ENCODE peak calls at places on chromosomes 6 and 20, in four cellular contexts. O, G, K and J are unnamed samples.

GRCh38 chr20:58579069-58579818 is 64.0 kb upstream of the APCDD1L start:
- DNase-seq in O (no peak), G (no peak), K (no peak), J (no peak)

GRCh38 chr20:35791097-35791496 is 19.3 kb downstream of the PHF20 start:
- DNase-seq in O (no peak), G (no peak), K (no peak), J (no peak)

GRCh38 chr6:107657755-107658461 is 166.2 kb downstream of the SCML4 start:
- DNase-seq in O (peak; percentile 67), G (peak; percentile 70), K (peak; percentile 79), J (no peak)

GRCh38 chr20:33862709-33863403 is 51.7 kb downstream of the CHMP4B start:
- DNase-seq in O (peak; percentile 67), G (peak; percentile 58), K (peak; percentile 37), J (no peak)

GRCh38 chr6:11909696-11910132 is 102.4 kb upstream of the HIVEP1 start:
- DNase-seq in O (no peak), G (no peak), K (no peak), J (no peak)

GRCh38 chr6:158999154-158999668 is 791 bp downstream of the RSPH3 start:
- DNase-seq in O (no peak), G (no peak), K (no peak), J (no peak)

GRCh38 chr6:137846772-137847313 is 20.2 kb upstream of the TNFAIP3 start:
- DNase-seq in O (peak; percentile 59), G (no peak), K (no peak), J (no peak)

GRCh38 chr6:15481892-15482291 is 180.9 kb downstream of the DTNBP1 start:
- DNase-seq in O (no peak), G (peak; percentile 29), K (peak; percentile 39), J (no peak)

GRCh38 chr6:10315034-10315433 is 99.8 kb downstream of the TFAP2A start:
- DNase-seq in O (no peak), G (no peak), K (no peak), J (no peak)

GRCh38 chr6:125784365-125784764 is 6.4 kb upstream of the NCOA7 start:
- DNase-seq in O (no peak), G (no peak), K (no peak), J (no peak)

GRCh38 chr20:56609321-56609720 is 19.8 kb upstream of the TFAP2C start:
- DNase-seq in O (no peak), G (no peak), K (no peak), J (no peak)

GRCh38 chr6:23454090-23454998 is 671.7 kb upstream of the NRSN1 start:
- DNase-seq in O (no peak), G (no peak), K (no peak), J (no peak)

GRCh38 chr20:40441771-40442170 is 247.3 kb downstream of the MAFB start:
- DNase-seq in O (no peak), G (no peak), K (no peak), J (no peak)

GRCh38 chr6:32244946-32245398 is 21.1 kb upstream of the NOTCH4 start:
- DNase-seq in O (peak; percentile 91), G (peak; percentile 79), K (peak; percentile 61), J (no peak)

GRCh38 chr20:24954151-24954550 is 5.1 kb downstream of the CST7 start:
- DNase-seq in O (no peak), G (no peak), K (no peak), J (no peak)

GRCh38 chr20:52340036-52340634 is 148.6 kb upstream of the ZFP64 start:
- DNase-seq in O (no peak), G (no peak), K (no peak), J (no peak)

GRCh38 chr20:58138395-58138794 is 90.1 kb downstream of the ANKRD60 start:
- DNase-seq in O (no peak), G (no peak), K (no peak), J (peak; percentile 58)

GRCh38 chr20:41654884-41655283 is 36.7 kb upstream of the CHD6 start:
- DNase-seq in O (no peak), G (no peak), K (no peak), J (no peak)

GRCh38 chr20:36808317-36809257 is 35.0 kb upstream of the DSN1 start:
- DNase-seq in O (peak; percentile 77), G (peak; percentile 88), K (no peak), J (no peak)

GRCh38 chr6:144613859-144614258 is 328.7 kb downstream of the UTRN start:
- DNase-seq in O (no peak), G (no peak), K (no peak), J (no peak)

GRCh38 chr20:63265891-63266515 is 6.6 kb upstream of the ARFGAP1 start:
- DNase-seq in O (no peak), G (no peak), K (no peak), J (no peak)

GRCh38 chr6:68575765-68576439 is 59.2 kb upstream of the ADGRB3 start:
- DNase-seq in O (no peak), G (no peak), K (peak; percentile 56), J (no peak)

GRCh38 chr6:143822584-143823024 is 20.5 kb upstream of the LTV1 start:
- DNase-seq in O (no peak), G (no peak), K (no peak), J (no peak)

GRCh38 chr6:127971945-127972391 is 71.1 kb upstream of the THEMIS start:
- DNase-seq in O (no peak), G (peak; percentile 43), K (no peak), J (no peak)

GRCh38 chr6:19327246-19327645 is 509.9 kb upstream of the ID4 start:
- DNase-seq in O (no peak), G (no peak), K (no peak), J (no peak)

GRCh38 chr6:25945175-25945574 is 14.7 kb upstream of the SLC17A2 start:
- DNase-seq in O (no peak), G (no peak), K (no peak), J (no peak)

GRCh38 chr20:19433371-19434316 is 221.2 kb downstream of the SLC24A3 start:
- DNase-seq in O (no peak), G (no peak), K (no peak), J (no peak)

GRCh38 chr6:106527979-106528378 is 101.3 kb downstream of the RTN4IP1 start:
- DNase-seq in O (no peak), G (no peak), K (no peak), J (no peak)

GRCh38 chr6:37048851-37049734 is 43.6 kb downstream of the FGD2 start:
- DNase-seq in O (no peak), G (peak; percentile 79), K (no peak), J (no peak)

GRCh38 chr6:111982681-111983080 is 71.2 kb upstream of the CCN6 start:
- DNase-seq in O (no peak), G (no peak), K (no peak), J (no peak)

GRCh38 chr6:37433657-37434271 is 743 bp downstream of the CMTR1 start:
- DNase-seq in O (no peak), G (peak; percentile 66), K (no peak), J (no peak)

GRCh38 chr20:62766071-62766450 is 30.2 kb upstream of the MRGBP start:
- DNase-seq in O (no peak), G (no peak), K (no peak), J (no peak)

GRCh38 chr6:74277749-74278148 is 581.7 kb downstream of the CD109 start:
- DNase-seq in O (no peak), G (no peak), K (peak; percentile 25), J (no peak)